ENCODE peak calls at places on chromosome 1, in four cellular contexts. One of them, this sample, is unnamed.

GRCh38 chr1:248820041-248820585 is 5.6 kb downstream of the SH3BP5L start:
- DNase-seq in HFFc6: no peak
- DNase-seq in effector CD4-positive, alpha-beta T cell: no peak
- DNase-seq in T1000: no peak
- DNase-seq in this sample: no peak

GRCh38 chr1:93705897-93706500 is 24.4 kb upstream of the BCAR3 start:
- DNase-seq in T1000: no peak
- DNase-seq in HFFc6: peak
- DNase-seq in effector CD4-positive, alpha-beta T cell: no peak
- DNase-seq in this sample: peak

GRCh38 chr1:7253118-7253480 is 467.8 kb downstream of the CAMTA1 start:
- DNase-seq in T1000: no peak
- DNase-seq in HFFc6: peak
- DNase-seq in effector CD4-positive, alpha-beta T cell: no peak
- DNase-seq in this sample: no peak

GRCh38 chr1:23273450-23274133 is 56.3 kb upstream of the HTR1D start:
- DNase-seq in T1000: peak
- DNase-seq in HFFc6: peak
- DNase-seq in effector CD4-positive, alpha-beta T cell: no peak
- DNase-seq in this sample: peak

GRCh38 chr1:214349781-214350180 is 68.8 kb downstream of the SMYD2 start:
- DNase-seq in T1000: no peak
- DNase-seq in effector CD4-positive, alpha-beta T cell: no peak
- DNase-seq in HFFc6: peak
- DNase-seq in this sample: no peak

GRCh38 chr1:220817907-220818306 is 31.2 kb downstream of the MTARC1 start:
- DNase-seq in effector CD4-positive, alpha-beta T cell: no peak
- DNase-seq in HFFc6: peak
- DNase-seq in T1000: peak
- DNase-seq in this sample: no peak

GRCh38 chr1:167722870-167723251 is 1.1 kb downstream of the MPZL1 start:
- DNase-seq in HFFc6: peak
- DNase-seq in T1000: no peak
- DNase-seq in effector CD4-positive, alpha-beta T cell: no peak
- DNase-seq in this sample: no peak

GRCh38 chr1:8651236-8651890 is 166.1 kb downstream of the RERE start:
- DNase-seq in effector CD4-positive, alpha-beta T cell: no peak
- DNase-seq in HFFc6: no peak
- DNase-seq in T1000: no peak
- DNase-seq in this sample: no peak

GRCh38 chr1:61050541-61051454 is 31.6 kb upstream of the NFIA start:
- DNase-seq in T1000: peak
- DNase-seq in HFFc6: no peak
- DNase-seq in effector CD4-positive, alpha-beta T cell: no peak
- DNase-seq in this sample: peak

GRCh38 chr1:223153177-223154119 is 10.4 kb upstream of the TLR5 start:
- DNase-seq in T1000: no peak
- DNase-seq in effector CD4-positive, alpha-beta T cell: no peak
- DNase-seq in HFFc6: no peak
- DNase-seq in this sample: peak

This sample was measured in Daoy.